ENCODE peak calls at places on chromosomes 11 and 22, in five cellular contexts. One of them, this sample, is unnamed.

GRCh38 chr11:97525273-97525672 is 1135.5 kb downstream of the JRKL start:
- DNase-seq in brain microvascular endothelial cell: no peak
- DNase-seq in coronary artery: no peak
- DNase-seq in GM23338: no peak
- DNase-seq in cardiac fibroblast: no peak
- DNase-seq in this sample: no peak

GRCh38 chr11:13837286-13837685 is 125.2 kb upstream of the SPON1 start:
- DNase-seq in cardiac fibroblast: peak; percentile 6
- DNase-seq in coronary artery: no peak
- DNase-seq in GM23338: no peak
- DNase-seq in brain microvascular endothelial cell: no peak
- DNase-seq in this sample: no peak

GRCh38 chr11:8408151-8408930 is 144.7 kb upstream of the LMO1 start:
- DNase-seq in cardiac fibroblast: no peak
- DNase-seq in GM23338: no peak
- DNase-seq in brain microvascular endothelial cell: no peak
- DNase-seq in coronary artery: no peak
- DNase-seq in this sample: no peak

GRCh38 chr22:27170491-27170890 is 513.1 kb downstream of the MIAT start:
- DNase-seq in cardiac fibroblast: peak; percentile 89
- DNase-seq in coronary artery: peak; percentile 89
- DNase-seq in brain microvascular endothelial cell: peak; percentile 66
- DNase-seq in GM23338: no peak
- DNase-seq in this sample: peak; percentile 60

GRCh38 chr11:119030029-119030328 is 698 bp downstream of the SLC37A4 start:
- DNase-seq in GM23338: no peak
- DNase-seq in cardiac fibroblast: no peak
- DNase-seq in brain microvascular endothelial cell: no peak
- DNase-seq in coronary artery: no peak
- DNase-seq in this sample: no peak

GRCh38 chr11:70129051-70129592 is 51.0 kb downstream of the ANO1 start:
- DNase-seq in cardiac fibroblast: no peak
- DNase-seq in brain microvascular endothelial cell: no peak
- DNase-seq in GM23338: no peak
- DNase-seq in coronary artery: no peak
- DNase-seq in this sample: no peak

GRCh38 chr11:8263109-8263768 is 439 bp downstream of the LMO1 start:
- DNase-seq in GM23338: peak; percentile 59
- DNase-seq in coronary artery: no peak
- DNase-seq in brain microvascular endothelial cell: peak; percentile 6
- DNase-seq in cardiac fibroblast: no peak
- DNase-seq in this sample: no peak

GRCh38 chr22:31184015-31184414 is 24.0 kb downstream of the RNF185 start:
- DNase-seq in coronary artery: no peak
- DNase-seq in brain microvascular endothelial cell: no peak
- DNase-seq in cardiac fibroblast: no peak
- DNase-seq in GM23338: no peak
- DNase-seq in this sample: no peak

GRCh38 chr11:955154-956049 is 29.7 kb downstream of the AP2A2 start:
- DNase-seq in brain microvascular endothelial cell: no peak
- DNase-seq in coronary artery: no peak
- DNase-seq in cardiac fibroblast: no peak
- DNase-seq in GM23338: no peak
- DNase-seq in this sample: no peak

GRCh38 chr22:42676059-42676607 is 26.9 kb upstream of the CYB5R3 start:
- DNase-seq in coronary artery: no peak
- DNase-seq in GM23338: no peak
- DNase-seq in cardiac fibroblast: peak; percentile 76
- DNase-seq in brain microvascular endothelial cell: no peak
- DNase-seq in this sample: no peak

GRCh38 chr22:37848587-37849088 is 581 bp upstream of the EIF3L start:
- DNase-seq in coronary artery: no peak
- DNase-seq in cardiac fibroblast: peak; percentile 52
- DNase-seq in brain microvascular endothelial cell: no peak
- DNase-seq in GM23338: peak; percentile 57
- DNase-seq in this sample: no peak

GRCh38 chr22:35622132-35622913 is 5.2 kb upstream of the MB start:
- DNase-seq in coronary artery: no peak
- DNase-seq in cardiac fibroblast: no peak
- DNase-seq in brain microvascular endothelial cell: no peak
- DNase-seq in GM23338: peak; percentile 38
- DNase-seq in this sample: no peak

GRCh38 chr11:37264783-37265182 is 666.7 kb upstream of the RAG2 start:
- DNase-seq in cardiac fibroblast: peak; percentile 68
- DNase-seq in brain microvascular endothelial cell: no peak
- DNase-seq in coronary artery: no peak
- DNase-seq in GM23338: no peak
- DNase-seq in this sample: no peak

GRCh38 chr11:83220279-83220678 is 26.8 kb downstream of the ANKRD42 start:
- DNase-seq in cardiac fibroblast: no peak
- DNase-seq in GM23338: no peak
- DNase-seq in brain microvascular endothelial cell: no peak
- DNase-seq in coronary artery: no peak
- DNase-seq in this sample: no peak

GRCh38 chr11:22703040-22703439 is 36.6 kb downstream of the GAS2 start:
- DNase-seq in cardiac fibroblast: peak; percentile 89
- DNase-seq in coronary artery: no peak
- DNase-seq in GM23338: peak; percentile 33
- DNase-seq in brain microvascular endothelial cell: peak; percentile 63
- DNase-seq in this sample: no peak

GRCh38 chr22:25030636-25031035 is 78.1 kb downstream of the KIAA1671 start:
- DNase-seq in GM23338: no peak
- DNase-seq in brain microvascular endothelial cell: no peak
- DNase-seq in cardiac fibroblast: no peak
- DNase-seq in coronary artery: no peak
- DNase-seq in this sample: no peak

GRCh38 chr11:94567181-94567670 is at the start of gene PIWIL4:
- DNase-seq in brain microvascular endothelial cell: no peak
- DNase-seq in GM23338: no peak
- DNase-seq in coronary artery: no peak
- DNase-seq in cardiac fibroblast: no peak
- DNase-seq in this sample: no peak

GRCh38 chr22:27667121-27667843 is 134.3 kb downstream of the MN1 start:
- DNase-seq in cardiac fibroblast: no peak
- DNase-seq in GM23338: peak; percentile 36
- DNase-seq in coronary artery: no peak
- DNase-seq in brain microvascular endothelial cell: no peak
- DNase-seq in this sample: no peak

GRCh38 chr11:97332271-97332670 is 942.5 kb downstream of the JRKL start:
- DNase-seq in GM23338: no peak
- DNase-seq in cardiac fibroblast: no peak
- DNase-seq in coronary artery: no peak
- DNase-seq in brain microvascular endothelial cell: no peak
- DNase-seq in this sample: no peak

GRCh38 chr11:47272706-47273105 is 2.8 kb downstream of the MADD start:
- DNase-seq in brain microvascular endothelial cell: no peak
- DNase-seq in cardiac fibroblast: peak; percentile 33
- DNase-seq in coronary artery: no peak
- DNase-seq in GM23338: peak; percentile 17
- DNase-seq in this sample: no peak

DNA sequence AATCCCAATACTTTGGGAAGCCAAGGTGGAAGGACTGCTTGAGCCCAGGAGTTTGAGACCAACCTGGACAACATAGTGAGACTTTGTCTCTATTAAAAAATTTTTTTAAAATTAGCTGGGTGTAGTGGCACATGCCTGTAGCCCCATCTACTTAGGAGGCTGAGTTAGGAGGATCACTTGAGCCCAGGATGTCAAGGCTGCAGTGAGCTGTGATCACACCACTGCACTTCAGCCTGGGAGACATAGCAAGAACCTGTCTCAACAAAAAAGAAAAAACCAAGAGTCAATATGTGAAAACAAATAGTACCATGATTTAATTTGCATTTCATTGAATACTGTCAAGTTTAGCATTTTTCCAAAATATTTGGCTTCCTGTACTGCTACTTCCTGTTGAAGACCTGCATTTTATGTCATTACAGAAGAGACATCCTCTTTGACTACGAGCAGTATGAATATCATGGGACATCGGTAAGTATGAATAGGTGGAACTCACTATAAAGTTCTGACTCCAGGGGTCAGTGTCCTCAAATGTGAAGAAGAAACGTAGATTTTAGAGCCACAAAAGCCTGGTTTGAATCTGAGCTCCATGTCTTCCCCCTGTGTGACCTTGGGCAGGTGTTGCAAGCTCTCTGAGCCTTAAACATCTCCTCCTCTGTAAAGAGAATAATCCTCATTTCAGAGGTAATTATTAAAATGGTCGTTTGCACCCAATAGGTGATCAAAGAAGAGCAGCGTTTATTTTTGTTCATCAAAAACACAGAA is 16.0 kb downstream of the CDC45 start:
- DNase-seq in cardiac fibroblast: peak; percentile 56
- DNase-seq in coronary artery: no peak
- DNase-seq in GM23338: peak; percentile 48
- DNase-seq in brain microvascular endothelial cell: peak; percentile 24
- DNase-seq in this sample: peak; percentile 23
- TF ChIP-seq CTCF in cardiac fibroblast: peak; percentile 20
- TF ChIP-seq CTCF in coronary artery: no peak
- TF ChIP-seq CTCF in GM23338: peak; percentile 35
- TF ChIP-seq CTCF in brain microvascular endothelial cell: peak; percentile 33
- TF ChIP-seq CTCF in this sample: peak; percentile 69

GRCh38 chr22:22604326-22605073 is 39.9 kb upstream of the GGTLC2 start:
- DNase-seq in GM23338: no peak
- DNase-seq in brain microvascular endothelial cell: no peak
- DNase-seq in coronary artery: no peak
- DNase-seq in cardiac fibroblast: no peak
- DNase-seq in this sample: no peak
- TF ChIP-seq CTCF in GM23338: no peak
- TF ChIP-seq CTCF in brain microvascular endothelial cell: no peak
- TF ChIP-seq CTCF in coronary artery: no peak
- TF ChIP-seq CTCF in cardiac fibroblast: no peak
- TF ChIP-seq CTCF in this sample: no peak

GRCh38 chr11:67666303-67666645 is 8.1 kb downstream of the ALDH3B2 start:
- DNase-seq in brain microvascular endothelial cell: no peak
- DNase-seq in coronary artery: no peak
- DNase-seq in cardiac fibroblast: no peak
- DNase-seq in GM23338: no peak
- DNase-seq in this sample: no peak

GRCh38 chr11:67664213-67664585 is 10.2 kb downstream of the ALDH3B2 start:
- DNase-seq in brain microvascular endothelial cell: no peak
- DNase-seq in cardiac fibroblast: no peak
- DNase-seq in coronary artery: no peak
- DNase-seq in GM23338: no peak
- DNase-seq in this sample: no peak

GRCh38 chr11:67664696-67665536 is 9.5 kb downstream of the ALDH3B2 start:
- DNase-seq in coronary artery: no peak
- DNase-seq in GM23338: no peak
- DNase-seq in cardiac fibroblast: no peak
- DNase-seq in brain microvascular endothelial cell: no peak
- DNase-seq in this sample: no peak

GRCh38 chr11:67666676-67667489 is 7.5 kb downstream of the ALDH3B2 start:
- DNase-seq in brain microvascular endothelial cell: no peak
- DNase-seq in GM23338: no peak
- DNase-seq in cardiac fibroblast: no peak
- DNase-seq in coronary artery: no peak
- DNase-seq in this sample: no peak

DNA sequence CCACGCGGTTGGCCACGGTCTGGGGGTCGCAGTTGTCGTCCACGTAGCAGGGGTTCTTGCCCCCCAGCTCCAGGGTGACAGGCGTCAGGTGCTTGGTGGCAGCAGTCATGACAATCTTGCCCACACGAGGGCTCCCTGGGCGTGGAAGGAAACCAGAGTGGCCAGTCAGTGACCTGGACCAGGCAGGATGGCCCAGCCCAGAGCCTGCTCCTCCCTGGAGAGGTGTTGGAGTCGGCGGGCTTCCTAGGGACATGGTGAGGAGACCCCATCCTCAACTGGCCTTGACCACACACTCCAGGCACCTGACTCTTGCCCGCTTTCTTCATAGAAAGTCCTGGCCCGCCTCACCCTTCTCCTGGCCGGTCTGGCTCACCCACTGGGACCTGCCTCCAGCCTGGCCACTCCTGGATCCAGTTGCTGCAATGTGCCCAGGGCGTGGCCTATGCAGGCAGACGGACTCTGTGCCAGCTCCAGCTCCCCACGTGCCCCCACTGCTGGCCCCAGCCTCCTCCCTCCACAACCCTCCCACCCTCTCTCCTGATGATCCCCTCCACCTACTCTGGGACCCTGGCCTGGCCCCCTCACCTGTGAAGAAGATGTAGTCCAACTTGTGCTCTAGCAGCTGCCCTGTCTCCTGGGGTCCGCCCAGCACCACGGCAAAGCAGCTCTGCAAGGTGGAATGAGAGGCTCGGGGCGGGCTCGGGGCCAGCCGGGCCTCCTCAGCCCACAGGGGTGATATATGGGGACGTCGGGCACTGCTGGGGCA is 8.7 kb downstream of the ALDH3B2 start:
- DNase-seq in GM23338: no peak
- DNase-seq in cardiac fibroblast: no peak
- DNase-seq in coronary artery: no peak
- DNase-seq in brain microvascular endothelial cell: no peak
- DNase-seq in this sample: no peak
- TF ChIP-seq CTCF in GM23338: no peak
- TF ChIP-seq CTCF in cardiac fibroblast: no peak
- TF ChIP-seq CTCF in coronary artery: no peak
- TF ChIP-seq CTCF in brain microvascular endothelial cell: no peak
- TF ChIP-seq CTCF in this sample: peak; percentile 60

DNA sequence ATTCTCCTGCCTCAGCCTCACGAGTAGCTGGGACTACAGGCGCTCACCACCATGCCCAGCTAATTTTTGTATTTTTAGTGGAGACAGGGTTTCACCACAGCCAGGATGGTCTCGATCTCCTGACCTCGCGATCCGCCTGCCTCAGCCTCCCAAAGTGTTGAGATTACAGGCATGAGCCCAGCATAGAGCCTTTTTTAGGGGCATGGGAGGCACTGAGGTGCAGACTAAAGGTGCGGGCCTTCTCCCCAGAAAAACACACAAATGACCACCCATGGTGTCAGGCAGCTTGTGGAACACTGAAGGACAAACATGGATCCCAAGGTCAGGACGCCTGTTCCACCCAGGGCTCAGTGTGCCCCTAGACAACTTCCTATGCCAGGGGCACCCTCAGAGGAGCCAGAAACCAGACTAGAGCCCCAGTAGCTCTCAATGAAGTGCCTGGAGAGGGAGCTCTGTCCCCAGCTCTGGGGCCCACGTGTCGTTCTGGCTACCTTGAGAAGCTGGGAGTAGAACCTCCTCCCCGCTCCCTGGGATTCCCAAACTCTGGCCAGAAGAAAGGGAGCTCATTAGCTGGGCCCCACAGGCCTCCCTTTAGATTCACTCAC is 21.2 kb upstream of the CD5 start:
- DNase-seq in GM23338: no peak
- DNase-seq in brain microvascular endothelial cell: no peak
- DNase-seq in coronary artery: no peak
- DNase-seq in cardiac fibroblast: no peak
- DNase-seq in this sample: no peak
- TF ChIP-seq CTCF in GM23338: no peak
- TF ChIP-seq CTCF in brain microvascular endothelial cell: no peak
- TF ChIP-seq CTCF in coronary artery: no peak
- TF ChIP-seq CTCF in cardiac fibroblast: no peak
- TF ChIP-seq CTCF in this sample: no peak

GRCh38 chr11:75400110-75400865 is 970 bp downstream of the RPS3 start:
- DNase-seq in cardiac fibroblast: peak; percentile 41
- DNase-seq in GM23338: no peak
- DNase-seq in coronary artery: no peak
- DNase-seq in brain microvascular endothelial cell: no peak
- DNase-seq in this sample: no peak
- TF ChIP-seq CTCF in cardiac fibroblast: no peak
- TF ChIP-seq CTCF in GM23338: no peak
- TF ChIP-seq CTCF in coronary artery: no peak
- TF ChIP-seq CTCF in brain microvascular endothelial cell: no peak
- TF ChIP-seq CTCF in this sample: no peak